ENCODE peak calls at places on chromosomes 7 and 10, in seven cellular contexts. S is fibroblast of lung; Z is neural progenitor cell; K is nephron progenitor cell; E is stimulated activated CD4-positive, alpha-beta T cell treated with anti-CD3 and anti-CD28 coated beads, Interleukin-12 subunit alpha, Interleukin-12 subunit beta, amount 100 ng/mL, for 48 hours; P is Kasumi-1; Y is activated naive CD8-positive, alpha-beta T cell treated with anti-CD3 and anti-CD28 coated beads, Interleukin-2, amount 50 U/mL, for 24 hours. H is an unnamed sample.
A peak's percentile ranks its signal among the peaks of the same experiment; 100 is the strongest.

GRCh38 chr7:3168370-3168769 is 124.7 kb upstream of the CARD11 start:
- DNase-seq in S (no peak), Z (no peak), K (no peak), E (no peak), P (no peak), Y (no peak), H (no peak)

GRCh38 chr10:84499846-84500245 is 171.5 kb downstream of the CCSER2 start:
- DNase-seq in S (no peak), Z (peak; percentile 60), K (no peak), E (no peak), P (peak; percentile 81), Y (no peak), H (no peak)

GRCh38 chr7:158740013-158740656 is 35.5 kb upstream of the NCAPG2 start:
- DNase-seq in S (peak; percentile 96), Z (no peak), K (no peak), E (no peak), P (peak; percentile 88), Y (no peak), H (no peak)

GRCh38 chr10:110212119-110213006 is 5.0 kb downstream of the MXI1 start:
- DNase-seq in S (no peak), Z (no peak), K (no peak), E (no peak), P (peak; percentile 83), Y (no peak), H (no peak)

GRCh38 chr10:12757351-12757750 is 244.2 kb downstream of the CCDC3 start:
- DNase-seq in S (no peak), Z (no peak), K (no peak), E (no peak), P (no peak), Y (no peak), H (no peak)

GRCh38 chr7:128120976-128121490 is 89.8 kb upstream of the LRRC4 start:
- DNase-seq in S (no peak), Z (no peak), K (no peak), E (no peak), P (no peak), Y (no peak), H (no peak)

GRCh38 chr7:92808006-92808405 is 28.4 kb downstream of the CDK6 start:
- DNase-seq in S (peak; percentile 52), Z (no peak), K (no peak), E (no peak), P (no peak), Y (no peak), H (no peak)

GRCh38 chr7:27051451-27051850 is 44.3 kb downstream of the HOXA1 start:
- DNase-seq in S (peak; percentile 73), Z (no peak), K (no peak), E (no peak), P (no peak), Y (no peak), H (no peak)

GRCh38 chr10:115932099-115932498 is 340.9 kb downstream of the GFRA1 start:
- DNase-seq in S (no peak), Z (no peak), K (no peak), E (no peak), P (no peak), Y (no peak), H (no peak)